ENCODE peak calls at places on chromosomes 12 and 14, in nine cellular contexts. T, N, K, E, P, M, H, C and L are unnamed samples.

GRCh38 chr14:105891631-105892452 is 365.5 kb downstream of the TMEM121 start:
- DNase-seq in M (peak; percentile 5), E (no peak), K (no peak), N (no peak), P (no peak), C (no peak), H (no peak), T (no peak), L (no peak)

GRCh38 chr12:47273191-47273626 is 193.4 kb upstream of the AMIGO2 start:
- DNase-seq in P (no peak), M (no peak), K (no peak), N (no peak), H (no peak), C (no peak), T (no peak), E (no peak), L (no peak)

GRCh38 chr14:72774894-72775620 is 118.8 kb downstream of the DPF3 start:
- DNase-seq in C (no peak), N (no peak), P (no peak), E (no peak), T (no peak), K (no peak), M (no peak), H (no peak), L (no peak)

GRCh38 chr12:77995436-77996167 is 164.9 kb downstream of the NAV3 start:
- DNase-seq in K (no peak), M (no peak), C (peak; percentile 91), P (no peak), E (no peak), T (no peak), H (peak; percentile 46), N (no peak), L (no peak)

GRCh38 chr14:99257673-99258221 is 14.2 kb downstream of the BCL11B start:
- DNase-seq in E (no peak), N (no peak), T (no peak), M (no peak), K (no peak), H (no peak), C (no peak), P (no peak), L (no peak)

GRCh38 chr14:33564774-33565630 is 385.9 kb downstream of the EGLN3 start:
- DNase-seq in C (peak; percentile 91), N (no peak), M (no peak), H (no peak), E (no peak), K (peak; percentile 95), T (no peak), P (no peak), L (no peak)

GRCh38 chr12:122841544-122842321 is 6.5 kb downstream of the HIP1R start:
- DNase-seq in H (peak; percentile 89), C (no peak), T (peak; percentile 46), K (peak; percentile 62), N (no peak), M (peak; percentile 62), P (peak; percentile 58), E (no peak), L (no peak)

GRCh38 chr14:103563089-103563620 is 395 bp downstream of the COA8 start:
- DNase-seq in P (no peak), H (no peak), T (peak; percentile 82), C (no peak), K (no peak), M (no peak), N (no peak), E (no peak), L (peak; percentile 54)

GRCh38 chr14:81269100-81269978 is 48.6 kb upstream of the GTF2A1 start:
- DNase-seq in H (peak; percentile 76), N (peak; percentile 52), E (no peak), K (peak; percentile 85), C (peak; percentile 77), P (no peak), T (no peak), M (no peak), L (peak; percentile 55)

GRCh38 chr12:83261998-83262397 is 575.3 kb downstream of the TMTC2 start:
- DNase-seq in H (no peak), T (no peak), N (no peak), P (no peak), E (no peak), M (no peak), K (peak; percentile 27), C (no peak), L (no peak)

GRCh38 chr14:90717916-90718315 is 98.3 kb downstream of the TTC7B start:
- DNase-seq in H (no peak), E (no peak), N (no peak), P (no peak), K (no peak), T (no peak), C (peak; percentile 13), M (no peak), L (no peak)

GRCh38 chr14:101711041-101711861 is 50.3 kb upstream of the PPP2R5C start:
- DNase-seq in C (no peak), N (peak; percentile 40), H (no peak), M (no peak), E (no peak), K (peak; percentile 50), P (no peak), T (no peak), L (no peak)

GRCh38 chr12:31522607-31523006 is 68.3 kb downstream of the DENND5B start:
- DNase-seq in T (no peak), P (no peak), N (no peak), C (no peak), H (no peak), M (no peak), K (no peak), E (no peak), L (no peak)

GRCh38 chr12:43132291-43132690 is 419.7 kb downstream of the ADAMTS20 start:
- DNase-seq in H (no peak), E (no peak), K (no peak), C (no peak), T (no peak), M (no peak), N (no peak), P (no peak), L (no peak)